ENCODE peak calls at places on chromosomes 2 and 18, in ten cellular contexts. Z is T-helper 1 cell, N is non-pigmented ciliary epithelial cell, E is pons, A is tibial artery, G is frontal cortex, T is HTR-8/SVneo, X is head of caudate nucleus, F is astrocyte of the cerebellum, L is WTC11. K is an unnamed sample.

GRCh38 chr2:206084468-206084869 is 1.5 kb downstream of the INO80D start:
- DNase-seq in A (peak), T (peak), N (peak), Z (no peak), F (peak), E (peak), G (peak), L (peak), X (peak), K (no peak)

GRCh38 chr2:95760839-95761525 is 169.2 kb downstream of the TRIM43 start:
- DNase-seq in L (no peak), A (no peak), G (no peak), Z (no peak), F (peak), N (peak), E (no peak), X (peak), T (peak), K (no peak)

GRCh38 chr2:112836695-112837117 is at the start of gene IL1B:
- DNase-seq in G (no peak), F (no peak), E (peak), N (peak), X (peak), T (peak), Z (no peak), L (no peak), A (no peak), K (no peak)

GRCh38 chr2:190649035-190649797 is at the start of gene NAB1:
- DNase-seq in L (peak), T (no peak), N (no peak), G (no peak), E (no peak), Z (peak), A (peak), F (no peak), X (peak), K (peak)

GRCh38 chr2:238096311-238097011 is 3.7 kb upstream of the ESPNL start:
- DNase-seq in F (peak), N (no peak), E (peak), L (peak), Z (no peak), G (no peak), A (no peak), X (no peak), T (no peak), K (no peak)

GRCh38 chr2:186879312-186879711 is 30.3 kb upstream of the ZSWIM2 start:
- DNase-seq in G (no peak), F (no peak), T (no peak), X (no peak), Z (no peak), L (no peak), E (no peak), N (no peak), A (no peak), K (no peak)

GRCh38 chr2:205989291-205990071 is 96.5 kb downstream of the INO80D start:
- DNase-seq in X (no peak), Z (no peak), G (no peak), N (no peak), F (no peak), E (no peak), T (no peak), L (no peak), A (no peak), K (no peak)

GRCh38 chr2:59389240-59389639 is 1148.1 kb upstream of the FANCL start:
- DNase-seq in G (no peak), F (no peak), L (no peak), Z (no peak), E (no peak), N (peak), X (no peak), T (no peak), A (no peak), K (no peak)

GRCh38 chr2:234565842-234566619 is 69.2 kb upstream of the ARL4C start:
- DNase-seq in N (no peak), F (no peak), T (no peak), A (no peak), G (no peak), E (no peak), Z (no peak), L (no peak), X (no peak), K (no peak)

GRCh38 chr18:24273596-24273995 is 124.0 kb downstream of the OSBPL1A start:
- DNase-seq in F (no peak), X (no peak), T (no peak), L (no peak), N (no peak), E (no peak), A (no peak), Z (no peak), G (no peak), K (no peak)

GRCh38 chr2:25301453-25302352 is 40.0 kb downstream of the DNMT3A start:
- DNase-seq in X (no peak), G (no peak), T (peak), N (peak), E (no peak), Z (no peak), F (peak), A (no peak), L (no peak), K (no peak)

GRCh38 chr2:118845843-118846666 is 1.4 kb downstream of the EN1 start:
- DNase-seq in F (no peak), Z (no peak), L (no peak), E (no peak), A (no peak), T (no peak), G (peak), X (no peak), N (no peak), K (no peak)